ENCODE peak calls at places on chromosomes 3 and 15, in five cellular contexts. J is fibroblast of the conjunctiva, R is amygdala, H is OCI-LY7, A is HuH-7.5. P is an unnamed sample.

GRCh38 chr3:61561374-61562041 is at the start of gene PTPRG:
- DNase-seq in A (no peak), R (peak; percentile 51), J (peak; percentile 89), H (peak; percentile 63), P (peak; percentile 87)

GRCh38 chr3:23019596-23020300 is 183.4 kb upstream of the UBE2E2 start:
- DNase-seq in R (no peak), A (no peak), H (no peak), J (no peak), P (no peak)

GRCh38 chr3:187705164-187705563 is 2.8 kb upstream of the RTP2 start:
- DNase-seq in J (no peak), H (no peak), R (no peak), A (no peak), P (no peak)

GRCh38 chr3:103380391-103380790 is 945.6 kb downstream of the ZPLD1 start:
- DNase-seq in J (no peak), A (no peak), R (no peak), H (no peak), P (no peak)

GRCh38 chr3:112811150-112811884 is 35.3 kb downstream of the CD200R1L start:
- DNase-seq in A (no peak), J (peak; percentile 83), H (no peak), R (no peak), P (peak; percentile 68)

GRCh38 chr3:106013971-106014370 is 145.2 kb upstream of the CBLB start:
- DNase-seq in A (no peak), R (no peak), J (peak; percentile 52), H (no peak), P (no peak)

GRCh38 chr3:187015903-187016638 is 85.7 kb downstream of the ST6GAL1 start:
- DNase-seq in H (peak; percentile 82), J (no peak), R (no peak), A (no peak), P (no peak)

GRCh38 chr3:129068291-129068886 is 7.8 kb downstream of the GP9 start:
- DNase-seq in H (no peak), R (no peak), A (no peak), J (no peak), P (no peak)

GRCh38 chr3:107690522-107691138 is 167.9 kb downstream of the BBX start:
- DNase-seq in H (peak; percentile 65), J (peak; percentile 56), R (no peak), A (peak; percentile 11), P (peak; percentile 41)

GRCh38 chr15:77411614-77411976 is 8.3 kb downstream of the PEAK1 start:
- DNase-seq in J (no peak), A (no peak), H (no peak), R (no peak), P (no peak)

GRCh38 chr15:55108858-55109518 is 87.8 kb downstream of the RSL24D1 start:
- DNase-seq in H (peak; percentile 58), A (peak; percentile 20), J (peak; percentile 18), R (peak; percentile 6), P (no peak)

GRCh38 chr15:101013769-101014223 is 94.6 kb downstream of the LRRK1 start:
- DNase-seq in H (no peak), J (no peak), A (no peak), R (no peak), P (no peak)

GRCh38 chr3:184336484-184337230 is 743 bp upstream of the FAM131A start:
- DNase-seq in J (peak; percentile 57), R (no peak), H (peak; percentile 17), A (peak; percentile 59), P (no peak)

GRCh38 chr3:150005243-150006102 is 34.8 kb upstream of the PFN2 start:
- DNase-seq in H (no peak), A (no peak), J (no peak), R (no peak), P (no peak)

GRCh38 chr3:55075846-55076245 is 148.0 kb upstream of the LRTM1 start:
- DNase-seq in A (no peak), R (no peak), J (no peak), H (no peak), P (no peak)

GRCh38 chr3:99269606-99270355 is 368.3 kb upstream of the DCBLD2 start:
- DNase-seq in A (no peak), J (no peak), R (no peak), H (no peak), P (peak; percentile 40)

GRCh38 chr3:105365171-105365535 is 1.6 kb upstream of the ALCAM start:
- DNase-seq in A (no peak), H (no peak), R (no peak), J (no peak), P (no peak)

GRCh38 chr3:7144696-7145308 is 283.9 kb downstream of the GRM7 start:
- DNase-seq in R (no peak), J (no peak), H (peak; percentile 44), A (no peak), P (no peak)

GRCh38 chr15:63843901-63844317 is 10.2 kb upstream of the HERC1 start:
- DNase-seq in J (no peak), R (no peak), H (no peak), A (no peak), P (no peak)

GRCh38 chr3:186978712-186979111 is 48.4 kb downstream of the ST6GAL1 start:
- DNase-seq in A (no peak), R (no peak), H (no peak), J (no peak), P (no peak)

GRCh38 chr3:177441281-177441812 is 244.1 kb upstream of the TBL1XR1 start:
- DNase-seq in A (no peak), H (no peak), J (peak; percentile 40), R (no peak), P (no peak)

GRCh38 chr3:140363801-140364200 is 314.1 kb upstream of the TRIM42 start:
- DNase-seq in H (no peak), R (no peak), A (no peak), J (no peak), P (no peak)

P was measured in AG09319.